ENCODE peak calls at places on chromosomes 13 and 19, in seven cellular contexts. E is right atrium auricular region, F is left ventricle myocardium inferior, C is mesendoderm, V is substantia nigra, D is uterus, S is sigmoid colon. O is an unnamed sample.

GRCh38 chr13:33355470-33355869 is 69.9 kb upstream of the STARD13 start:
- DNase-seq in E (no peak), F (no peak), C (no peak), V (no peak), D (no peak), S (peak; percentile 71), O (no peak)

GRCh38 chr13:110018009-110018408 is 231.6 kb upstream of the IRS2 start:
- DNase-seq in E (no peak), F (no peak), C (no peak), V (no peak), D (no peak), S (no peak), O (no peak)

GRCh38 chr13:66657165-66657895 is 572.8 kb downstream of the PCDH9 start:
- DNase-seq in E (peak; percentile 66), F (peak; percentile 66), C (peak; percentile 6), V (no peak), D (peak; percentile 37), S (peak; percentile 66), O (peak; percentile 84)

GRCh38 chr19:51089786-51090185 is 7.1 kb upstream of the KLK14 start:
- DNase-seq in E (no peak), F (no peak), C (no peak), V (no peak), D (no peak), S (no peak), O (no peak)

GRCh38 chr13:87887459-87888123 is 216.4 kb downstream of the SLITRK5 start:
- DNase-seq in E (no peak), F (no peak), C (no peak), V (no peak), D (no peak), S (no peak), O (no peak)

GRCh38 chr13:110576736-110577476 is 15.4 kb upstream of the RAB20 start:
- DNase-seq in E (no peak), F (no peak), C (no peak), V (no peak), D (no peak), S (no peak), O (no peak)

GRCh38 chr19:15457701-15458484 is 6.5 kb downstream of the RASAL3 start:
- DNase-seq in E (no peak), F (no peak), C (no peak), V (no peak), D (no peak), S (no peak), O (no peak)

GRCh38 chr19:3367572-3368440 is 1.4 kb downstream of the NFIC start:
- DNase-seq in E (no peak), F (no peak), C (no peak), V (no peak), D (peak; percentile 50), S (no peak), O (no peak)

GRCh38 chr19:4343845-4344713 is 717 bp downstream of the MPND start:
- DNase-seq in E (no peak), F (no peak), C (no peak), V (no peak), D (peak; percentile 18), S (peak; percentile 74), O (peak; percentile 45)

GRCh38 chr19:31385744-31386143 is 36.5 kb upstream of the TSHZ3 start:
- DNase-seq in E (no peak), F (no peak), C (no peak), V (no peak), D (no peak), S (no peak), O (peak; percentile 67)

GRCh38 chr19:21833733-21834132 is 2.2 kb downstream of the ZNF43 start:
- DNase-seq in E (no peak), F (no peak), C (no peak), V (no peak), D (no peak), S (no peak), O (no peak)

GRCh38 chr13:53198017-53198416 is 169.4 kb downstream of the OLFM4 start:
- DNase-seq in E (no peak), F (no peak), C (peak; percentile 74), V (no peak), D (no peak), S (no peak), O (no peak)

GRCh38 chr13:87680298-87680697 is 9.1 kb downstream of the SLITRK5 start:
- DNase-seq in E (no peak), F (no peak), C (peak; percentile 20), V (no peak), D (no peak), S (no peak), O (peak; percentile 43)

GRCh38 chr19:40392894-40393517 is 3.0 kb upstream of the HIPK4 start:
- DNase-seq in E (no peak), F (no peak), C (no peak), V (no peak), D (no peak), S (no peak), O (peak; percentile 40)

GRCh38 chr13:40992678-40993077 is 26.4 kb downstream of the ELF1 start:
- DNase-seq in E (no peak), F (no peak), C (peak; percentile 23), V (no peak), D (no peak), S (no peak), O (no peak)

GRCh38 chr19:40231544-40232424 is 5.3 kb upstream of the CCNP start:
- DNase-seq in E (no peak), F (peak; percentile 44), C (peak; percentile 78), V (no peak), D (no peak), S (no peak), O (peak; percentile 54)

GRCh38 chr13:49367640-49368431 is 76.0 kb downstream of the CAB39L start:
- DNase-seq in E (no peak), F (no peak), C (peak; percentile 48), V (no peak), D (no peak), S (no peak), O (no peak)

GRCh38 chr13:41411536-41411935 is 45.8 kb upstream of the RGCC start:
- DNase-seq in E (no peak), F (no peak), C (peak; percentile 65), V (no peak), D (no peak), S (no peak), O (no peak)

GRCh38 chr13:45728759-45729158 is 26.6 kb downstream of the CBY2 start:
- DNase-seq in E (no peak), F (no peak), C (peak; percentile 91), V (no peak), D (no peak), S (no peak), O (no peak)

GRCh38 chr13:97347255-97347653 is 86.7 kb upstream of the RAP2A start:
- DNase-seq in E (no peak), F (no peak), C (no peak), V (no peak), D (no peak), S (no peak), O (no peak)

GRCh38 chr13:97346097-97346496 is 87.9 kb upstream of the RAP2A start:
- DNase-seq in E (no peak), F (no peak), C (no peak), V (no peak), D (no peak), S (no peak), O (no peak)

GRCh38 chr13:97344250-97345175 is 89.5 kb upstream of the RAP2A start:
- DNase-seq in E (no peak), F (peak; percentile 58), C (peak; percentile 59), V (no peak), D (peak; percentile 64), S (peak; percentile 81), O (peak; percentile 75)

GRCh38 chr13:97348569-97349100 is 85.3 kb upstream of the RAP2A start:
- DNase-seq in E (no peak), F (no peak), C (no peak), V (no peak), D (no peak), S (no peak), O (no peak)

DNA sequence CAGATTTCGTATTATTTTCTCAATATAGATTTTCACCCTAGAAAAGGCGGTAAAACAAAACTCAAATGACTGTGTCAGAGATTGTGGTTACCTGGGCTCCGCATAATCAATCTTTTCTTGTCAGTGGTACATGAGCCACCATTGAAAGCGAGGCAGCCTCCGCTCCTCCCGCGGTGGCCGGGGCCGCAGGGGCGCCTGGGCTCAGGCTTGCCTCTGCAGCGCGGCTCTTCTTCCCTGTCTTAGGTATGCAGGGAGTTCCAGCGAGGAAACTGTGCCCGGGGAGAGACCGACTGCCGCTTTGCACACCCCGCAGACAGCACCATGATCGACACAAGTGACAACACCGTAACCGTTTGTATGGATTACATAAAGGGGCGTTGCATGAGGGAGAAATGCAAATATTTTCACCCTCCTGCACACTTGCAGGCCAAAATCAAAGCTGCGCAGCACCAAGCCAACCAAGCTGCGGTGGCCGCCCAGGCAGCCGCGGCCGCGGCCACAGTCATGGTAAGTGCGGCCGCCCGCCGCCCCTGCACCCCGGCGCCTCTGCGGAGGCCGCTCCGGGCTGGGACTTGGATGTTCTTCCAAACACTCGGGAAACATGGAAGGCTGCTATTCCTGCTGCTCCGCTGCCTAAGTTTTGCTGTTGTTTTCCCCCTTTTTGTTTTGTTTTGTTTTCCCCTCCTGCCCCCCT is 87.3 kb upstream of the RAP2A start:
- DNase-seq in E (no peak), F (no peak), C (no peak), V (no peak), D (no peak), S (no peak), O (no peak)
- H3K27ac ChIP-seq in E (no peak overlapping the region), F (no peak overlapping the region), C (no peak overlapping the region), V (peak overlapping the region; percentile 9), D (no peak overlapping the region), S (peak overlapping the region; percentile 17), O (no peak overlapping the region)

DNA sequence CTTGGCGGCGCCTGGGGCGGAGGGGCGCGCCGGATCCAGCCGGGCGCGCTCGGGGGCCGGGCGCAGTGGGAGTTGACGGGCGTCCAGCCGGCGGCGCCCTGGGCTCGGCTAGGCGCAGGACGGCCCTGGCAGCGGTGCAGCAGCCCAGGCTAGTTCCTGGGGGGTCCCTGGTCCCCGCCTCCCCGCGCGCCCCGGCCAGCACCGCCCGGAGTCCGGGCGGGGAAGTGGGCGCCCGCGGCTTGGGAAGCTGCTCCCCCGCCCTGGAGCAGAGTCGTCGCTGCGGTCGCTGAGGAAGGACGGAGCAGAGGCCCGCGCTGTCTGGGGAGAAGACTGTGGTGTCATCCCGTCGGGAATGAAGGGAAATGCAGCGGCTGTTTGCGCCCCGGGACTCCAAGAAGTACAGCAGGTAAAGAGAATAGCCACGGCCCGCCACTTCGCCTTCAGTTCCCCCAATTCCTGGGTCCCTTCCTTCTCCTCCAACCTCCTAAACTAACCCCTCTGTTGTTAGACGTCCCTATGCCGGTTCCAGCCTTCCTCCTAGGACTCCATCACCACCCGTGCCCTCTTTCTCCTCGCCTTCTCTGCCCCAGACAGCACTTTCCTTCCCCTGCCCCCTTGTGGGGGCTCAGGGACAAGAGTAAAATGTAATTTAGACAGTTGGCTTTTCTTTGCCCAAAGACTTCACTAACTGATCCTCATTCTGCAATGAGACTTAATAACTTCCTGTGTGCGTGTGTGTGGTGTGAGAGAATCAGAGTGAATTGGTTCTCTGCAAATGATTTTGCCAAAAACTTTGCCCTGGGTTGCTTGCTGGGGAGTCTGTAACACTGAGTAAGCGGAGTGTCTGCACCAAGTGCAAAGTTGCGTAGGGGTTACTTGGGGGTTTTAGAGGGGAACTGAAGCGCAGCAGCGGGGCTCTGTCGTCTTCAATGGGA is 20.3 kb upstream of the SGCG start:
- DNase-seq in E (no peak), F (no peak), C (peak; percentile 78), V (no peak), D (no peak), S (no peak), O (no peak)
- H3K27ac ChIP-seq in E (peak overlapping the region; percentile 55), F (no peak overlapping the region), C (peak overlapping the region; percentile 49), V (no peak overlapping the region), D (no peak overlapping the region), S (no peak overlapping the region), O (no peak overlapping the region)

GRCh38 chr13:74289861-74290260 is 155.7 kb upstream of the KLF12 start:
- DNase-seq in E (no peak), F (no peak), C (no peak), V (no peak), D (no peak), S (no peak), O (no peak)
- H3K27ac ChIP-seq in E (peak overlapping the region; percentile 49), F (peak overlapping the region; percentile 24), C (no peak overlapping the region), V (no peak overlapping the region), D (peak overlapping the region; percentile 13), S (peak overlapping the region; percentile 78), O (no peak overlapping the region)

GRCh38 chr13:51534075-51534817 is 50.0 kb upstream of the WDFY2 start:
- DNase-seq in E (peak; percentile 69), F (peak; percentile 32), C (no peak), V (no peak), D (no peak), S (no peak), O (no peak)
- H3K27ac ChIP-seq in E (peak overlapping the region; percentile 0), F (peak overlapping the region; percentile 7), C (no peak overlapping the region), V (peak overlapping the region; percentile 74), D (no peak overlapping the region), S (no peak overlapping the region), O (no peak overlapping the region)